ENCODE peak calls at places on chromosomes 16 and 17, in nine cellular contexts. Z, B, K, P, W, D, T, R and S are unnamed samples.

GRCh38 chr17:7929158-7930029 is at the start of gene KCNAB3:
- DNase-seq in Z (peak; percentile 27), B (no peak), K (peak; percentile 87), P (peak; percentile 41), W (peak; percentile 52), D (peak; percentile 74), T (peak; percentile 74), R (peak; percentile 69), S (no peak)

GRCh38 chr16:81548551-81548900 is 103.9 kb downstream of the CMIP start:
- DNase-seq in Z (no peak), B (no peak), K (no peak), P (no peak), W (no peak), D (no peak), T (no peak), R (no peak), S (no peak)

GRCh38 chr16:35365675-35366074 is 1906.3 kb downstream of the TP53TG3F start:
- DNase-seq in Z (no peak), B (no peak), K (no peak), P (no peak), W (no peak), D (no peak), T (no peak), R (no peak), S (no peak)

GRCh38 chr16:30656974-30657865 is 1.0 kb upstream of the FBRS start:
- DNase-seq in Z (no peak), B (no peak), K (no peak), P (no peak), W (no peak), D (no peak), T (no peak), R (peak; percentile 90), S (no peak)

GRCh38 chr17:61848896-61849295 is 14.4 kb downstream of the BRIP1 start:
- DNase-seq in Z (no peak), B (no peak), K (no peak), P (no peak), W (no peak), D (no peak), T (no peak), R (no peak), S (no peak)

GRCh38 chr16:3364774-3365427 is 9.2 kb downstream of the OR2C1 start:
- DNase-seq in Z (no peak), B (peak; percentile 94), K (peak; percentile 97), P (peak; percentile 76), W (peak; percentile 93), D (no peak), T (peak; percentile 95), R (peak; percentile 66), S (peak; percentile 60)

GRCh38 chr17:31497994-31498826 is 106.7 kb downstream of the RAB11FIP4 start:
- DNase-seq in Z (no peak), B (no peak), K (no peak), P (no peak), W (no peak), D (no peak), T (no peak), R (no peak), S (no peak)

GRCh38 chr16:85975421-85976100 is 76.6 kb downstream of the IRF8 start:
- DNase-seq in Z (no peak), B (no peak), K (no peak), P (no peak), W (no peak), D (no peak), T (no peak), R (no peak), S (no peak)

GRCh38 chr16:65745-66144 is 6.7 kb downstream of the RHBDF1 start:
- DNase-seq in Z (peak; percentile 90), B (peak; percentile 57), K (peak; percentile 82), P (peak; percentile 71), W (peak; percentile 83), D (peak; percentile 92), T (peak; percentile 73), R (peak; percentile 74), S (peak; percentile 90)

GRCh38 chr17:4509923-4510614 is 11.4 kb downstream of the SPNS2 start:
- DNase-seq in Z (no peak), B (no peak), K (no peak), P (no peak), W (no peak), D (no peak), T (no peak), R (no peak), S (no peak)

GRCh38 chr16:48901712-48902374 is 291.9 kb upstream of the N4BP1 start:
- DNase-seq in Z (no peak), B (no peak), K (no peak), P (no peak), W (no peak), D (peak; percentile 30), T (no peak), R (peak; percentile 50), S (no peak)

GRCh38 chr17:34011599-34011998 is 243.5 kb upstream of the CCL2 start:
- DNase-seq in Z (no peak), B (no peak), K (no peak), P (no peak), W (no peak), D (no peak), T (no peak), R (no peak), S (no peak)

GRCh38 chr17:66222772-66223350 is 6.4 kb downstream of the APOH start:
- DNase-seq in Z (no peak), B (no peak), K (no peak), P (no peak), W (no peak), D (no peak), T (no peak), R (no peak), S (no peak)

GRCh38 chr16:85171809-85172464 is 59.7 kb upstream of the CIBAR2 start:
- DNase-seq in Z (peak; percentile 29), B (no peak), K (no peak), P (no peak), W (no peak), D (no peak), T (no peak), R (no peak), S (no peak)

GRCh38 chr17:20284018-20284417 is 183.3 kb downstream of the LGALS9B start:
- DNase-seq in Z (peak; percentile 15), B (no peak), K (no peak), P (no peak), W (no peak), D (no peak), T (no peak), R (no peak), S (no peak)

GRCh38 chr17:1574697-1575471 is 12.3 kb upstream of the PITPNA start:
- DNase-seq in Z (no peak), B (no peak), K (no peak), P (no peak), W (no peak), D (peak; percentile 73), T (no peak), R (peak; percentile 58), S (no peak)

GRCh38 chr17:1367351-1367745 is 32.7 kb downstream of the YWHAE start:
- DNase-seq in Z (peak; percentile 54), B (no peak), K (peak; percentile 20), P (no peak), W (no peak), D (no peak), T (peak; percentile 11), R (no peak), S (no peak)